ENCODE peak calls at places on chromosome 5, in five cellular contexts. E is IMR-90, X is GM23338, V is putamen, G is NCI-H2029. Q is an unnamed sample.

GRCh38 chr5:148910686-148911361 is 84.4 kb downstream of the ADRB2 start:
- DNase-seq in E (peak; percentile 64), G (no peak), V (no peak), X (no peak), Q (no peak)

GRCh38 chr5:151490617-151491016 is 43.2 kb downstream of the SLC36A1 start:
- DNase-seq in V (no peak), X (no peak), G (no peak), E (no peak), Q (no peak)

GRCh38 chr5:150350524-150351344 is 6.8 kb upstream of the TCOF1 start:
- DNase-seq in X (peak; percentile 94), E (peak; percentile 71), G (peak; percentile 4), V (peak; percentile 80), Q (peak; percentile 86)

GRCh38 chr5:101590384-101590783 is 687.3 kb upstream of the ST8SIA4 start:
- DNase-seq in X (peak; percentile 50), E (no peak), G (no peak), V (no peak), Q (peak; percentile 17)

GRCh38 chr5:124162782-124163532 is 583.5 kb downstream of the ZNF608 start:
- DNase-seq in G (peak; percentile 26), E (peak; percentile 44), V (peak; percentile 89), X (no peak), Q (peak; percentile 17)

GRCh38 chr5:5229405-5229804 is 89.3 kb downstream of the ADAMTS16 start:
- DNase-seq in V (no peak), G (no peak), X (no peak), E (no peak), Q (no peak)

GRCh38 chr5:159825551-159826051 is 90.7 kb upstream of the ADRA1B start:
- DNase-seq in X (no peak), E (no peak), V (no peak), G (peak; percentile 61), Q (no peak)

GRCh38 chr5:13478831-13479465 is 465.5 kb downstream of the DNAH5 start:
- DNase-seq in V (peak; percentile 33), X (peak; percentile 83), E (peak; percentile 46), G (no peak), Q (peak; percentile 63)

GRCh38 chr5:171092194-171092593 is 216.9 kb upstream of the TLX3 start:
- DNase-seq in E (peak; percentile 68), X (no peak), V (no peak), G (no peak), Q (no peak)

GRCh38 chr5:53256746-53257145 is 147.2 kb upstream of the MOCS2 start:
- DNase-seq in G (no peak), V (no peak), E (peak; percentile 89), X (no peak), Q (no peak)